ENCODE peak calls at places on chromosome 19, in seven cellular contexts. One of them, this sample, is unnamed.

GRCh38 chr19:58361900-58362271 is 665 bp downstream of the ZNF497 start:
- DNase-seq in SK-N-SH: peak; percentile 83
- DNase-seq in left ventricle myocardium inferior: peak; percentile 45
- DNase-seq in neural progenitor cell: no peak
- DNase-seq in HCT116: peak; percentile 46
- DNase-seq in brain microvascular endothelial cell: no peak
- DNase-seq in pancreas: peak; percentile 48
- DNase-seq in this sample: no peak

GRCh38 chr19:1074512-1075283 is 7.7 kb downstream of the ARHGAP45 start:
- DNase-seq in SK-N-SH: peak; percentile 100
- DNase-seq in left ventricle myocardium inferior: peak; percentile 86
- DNase-seq in neural progenitor cell: no peak
- DNase-seq in HCT116: no peak
- DNase-seq in brain microvascular endothelial cell: no peak
- DNase-seq in pancreas: peak; percentile 78
- DNase-seq in this sample: peak; percentile 78

GRCh38 chr19:51689751-51690358 is 3.3 kb upstream of the SPACA6 start:
- DNase-seq in SK-N-SH: peak; percentile 77
- DNase-seq in left ventricle myocardium inferior: peak; percentile 53
- DNase-seq in neural progenitor cell: peak; percentile 77
- DNase-seq in HCT116: no peak
- DNase-seq in brain microvascular endothelial cell: peak; percentile 24
- DNase-seq in pancreas: peak; percentile 60
- DNase-seq in this sample: no peak

GRCh38 chr19:50476224-50476942 is at the start of the genes EMC10 and GARIN5A:
- DNase-seq in SK-N-SH: peak; percentile 100
- DNase-seq in left ventricle myocardium inferior: peak; percentile 90
- DNase-seq in neural progenitor cell: peak; percentile 96
- DNase-seq in HCT116: peak; percentile 96
- DNase-seq in brain microvascular endothelial cell: peak; percentile 92
- DNase-seq in pancreas: peak; percentile 90
- DNase-seq in this sample: peak; percentile 90

GRCh38 chr19:40519352-40520322 is 52.8 kb downstream of the SPTBN4 start:
- DNase-seq in SK-N-SH: no peak
- DNase-seq in left ventricle myocardium inferior: no peak
- DNase-seq in neural progenitor cell: peak; percentile 74
- DNase-seq in HCT116: no peak
- DNase-seq in brain microvascular endothelial cell: peak; percentile 10
- DNase-seq in pancreas: no peak
- DNase-seq in this sample: no peak

GRCh38 chr19:49615861-49616260 is 24.1 kb downstream of the RRAS start:
- DNase-seq in SK-N-SH: no peak
- DNase-seq in left ventricle myocardium inferior: no peak
- DNase-seq in neural progenitor cell: no peak
- DNase-seq in HCT116: no peak
- DNase-seq in brain microvascular endothelial cell: no peak
- DNase-seq in pancreas: no peak
- DNase-seq in this sample: no peak

GRCh38 chr19:48654299-48655059 is 8.5 kb upstream of the CA11 start:
- DNase-seq in SK-N-SH: peak; percentile 74
- DNase-seq in left ventricle myocardium inferior: no peak
- DNase-seq in neural progenitor cell: no peak
- DNase-seq in HCT116: no peak
- DNase-seq in brain microvascular endothelial cell: no peak
- DNase-seq in pancreas: no peak
- DNase-seq in this sample: no peak

GRCh38 chr19:33461256-33462111 is 60.1 kb downstream of the PEPD start:
- DNase-seq in SK-N-SH: no peak
- DNase-seq in left ventricle myocardium inferior: no peak
- DNase-seq in neural progenitor cell: no peak
- DNase-seq in HCT116: no peak
- DNase-seq in brain microvascular endothelial cell: no peak
- DNase-seq in pancreas: no peak
- DNase-seq in this sample: peak; percentile 55

GRCh38 chr19:36392916-36393673 is 14.1 kb upstream of the ZFP14 start:
- DNase-seq in SK-N-SH: no peak
- DNase-seq in left ventricle myocardium inferior: no peak
- DNase-seq in neural progenitor cell: no peak
- DNase-seq in HCT116: no peak
- DNase-seq in brain microvascular endothelial cell: no peak
- DNase-seq in pancreas: no peak
- DNase-seq in this sample: no peak

GRCh38 chr19:56383826-56384605 is 9.3 kb downstream of the ZNF582 start:
- DNase-seq in SK-N-SH: no peak
- DNase-seq in left ventricle myocardium inferior: no peak
- DNase-seq in neural progenitor cell: no peak
- DNase-seq in HCT116: no peak
- DNase-seq in brain microvascular endothelial cell: peak; percentile 24
- DNase-seq in pancreas: no peak
- DNase-seq in this sample: no peak

GRCh38 chr19:33660426-33661160 is 38.8 kb downstream of the CHST8 start:
- DNase-seq in SK-N-SH: no peak
- DNase-seq in left ventricle myocardium inferior: no peak
- DNase-seq in neural progenitor cell: no peak
- DNase-seq in HCT116: no peak
- DNase-seq in brain microvascular endothelial cell: no peak
- DNase-seq in pancreas: no peak
- DNase-seq in this sample: no peak

GRCh38 chr19:7540761-7541480 is 5.4 kb downstream of the PNPLA6 start:
- DNase-seq in SK-N-SH: peak; percentile 73
- DNase-seq in left ventricle myocardium inferior: no peak
- DNase-seq in neural progenitor cell: peak; percentile 42
- DNase-seq in HCT116: peak; percentile 36
- DNase-seq in brain microvascular endothelial cell: no peak
- DNase-seq in pancreas: no peak
- DNase-seq in this sample: no peak

GRCh38 chr19:16293133-16294085 is 31.2 kb upstream of the KLF2 start:
- DNase-seq in SK-N-SH: no peak
- DNase-seq in left ventricle myocardium inferior: peak; percentile 67
- DNase-seq in neural progenitor cell: no peak
- DNase-seq in HCT116: no peak
- DNase-seq in brain microvascular endothelial cell: peak; percentile 96
- DNase-seq in pancreas: peak; percentile 44
- DNase-seq in this sample: peak; percentile 92

GRCh38 chr19:16897572-16898056 is 8.8 kb downstream of the F2RL3 start:
- DNase-seq in SK-N-SH: no peak
- DNase-seq in left ventricle myocardium inferior: no peak
- DNase-seq in neural progenitor cell: no peak
- DNase-seq in HCT116: no peak
- DNase-seq in brain microvascular endothelial cell: no peak
- DNase-seq in pancreas: no peak
- DNase-seq in this sample: peak; percentile 74

GRCh38 chr19:14096272-14096992 is 5.9 kb upstream of the SAMD1 start:
- DNase-seq in SK-N-SH: no peak
- DNase-seq in left ventricle myocardium inferior: no peak
- DNase-seq in neural progenitor cell: no peak
- DNase-seq in HCT116: no peak
- DNase-seq in brain microvascular endothelial cell: no peak
- DNase-seq in pancreas: no peak
- DNase-seq in this sample: no peak

DNA sequence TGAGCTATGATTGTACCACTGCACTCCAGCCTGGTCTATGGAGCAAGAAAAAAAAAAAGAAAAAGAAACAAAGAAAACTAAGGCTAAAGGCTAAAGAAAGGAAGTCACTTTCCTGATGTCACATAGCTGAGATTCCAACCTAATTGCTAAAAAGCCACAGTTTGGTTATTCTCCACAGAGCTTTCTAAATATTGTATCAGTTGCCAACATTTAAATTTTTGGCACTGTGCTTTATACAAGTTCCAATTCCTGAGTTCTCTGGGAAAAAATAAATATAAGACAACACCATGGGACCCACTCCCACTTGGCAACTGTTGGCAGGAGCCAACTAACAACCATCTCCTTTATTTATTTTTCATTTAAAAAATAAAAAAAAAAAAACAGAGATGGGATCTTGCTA is 11.2 kb upstream of the LYPD3 start:
- DNase-seq in SK-N-SH: no peak
- DNase-seq in left ventricle myocardium inferior: no peak
- DNase-seq in neural progenitor cell: no peak
- DNase-seq in HCT116: no peak
- DNase-seq in brain microvascular endothelial cell: no peak
- DNase-seq in pancreas: no peak
- DNase-seq in this sample: no peak
- TF ChIP-seq CTCF in SK-N-SH: no peak
- TF ChIP-seq CTCF in left ventricle myocardium inferior: no peak
- TF ChIP-seq CTCF in neural progenitor cell: no peak
- TF ChIP-seq CTCF in HCT116: no peak
- TF ChIP-seq CTCF in brain microvascular endothelial cell: no peak
- TF ChIP-seq CTCF in pancreas: no peak
- TF ChIP-seq CTCF in this sample: no peak

GRCh38 chr19:27759896-27760295 is 1453.1 kb downstream of the UQCRFS1 start:
- DNase-seq in SK-N-SH: no peak
- DNase-seq in left ventricle myocardium inferior: no peak
- DNase-seq in neural progenitor cell: no peak
- DNase-seq in HCT116: no peak
- DNase-seq in brain microvascular endothelial cell: no peak
- DNase-seq in pancreas: no peak
- DNase-seq in this sample: no peak
- H3K27ac ChIP-seq in SK-N-SH: no peak overlapping the region
- H3K27ac ChIP-seq in left ventricle myocardium inferior: no peak overlapping the region
- H3K27ac ChIP-seq in neural progenitor cell: no peak overlapping the region
- H3K27ac ChIP-seq in HCT116: no peak overlapping the region
- H3K27ac ChIP-seq in brain microvascular endothelial cell: no peak overlapping the region
- H3K27ac ChIP-seq in pancreas: no peak overlapping the region
- H3K27ac ChIP-seq in this sample: no peak overlapping the region

DNA sequence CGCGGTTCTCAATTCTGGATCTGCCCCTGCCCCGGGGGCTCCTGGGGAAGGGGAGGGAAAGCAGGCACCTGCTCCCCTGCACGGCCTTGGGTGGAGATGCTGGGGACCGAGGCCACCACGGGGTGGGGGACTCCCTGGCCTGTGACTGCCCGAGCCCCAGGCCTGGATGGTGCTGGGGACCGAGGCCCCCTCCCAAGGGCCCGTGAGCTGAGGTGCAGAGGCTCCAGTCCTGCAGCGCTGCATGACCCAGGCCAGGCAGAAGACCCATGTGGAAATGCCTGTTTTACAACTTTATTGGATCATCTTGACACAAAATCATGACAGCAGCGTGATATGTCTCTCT is 4.0 kb downstream of the IZUMO4 start:
- DNase-seq in SK-N-SH: no peak
- DNase-seq in left ventricle myocardium inferior: no peak
- DNase-seq in neural progenitor cell: no peak
- DNase-seq in HCT116: no peak
- DNase-seq in brain microvascular endothelial cell: no peak
- DNase-seq in pancreas: no peak
- DNase-seq in this sample: no peak
- H3K36me3 ChIP-seq in SK-N-SH: peaks cover 16% of the 10 kb centered on the region
- H3K36me3 ChIP-seq in left ventricle myocardium inferior: peaks cover 51% of the 10 kb centered on the region
- H3K36me3 ChIP-seq in neural progenitor cell: no peaks in the 10 kb centered on the region
- H3K36me3 ChIP-seq in HCT116: peaks cover 18% of the 10 kb centered on the region
- H3K36me3 ChIP-seq in brain microvascular endothelial cell: peaks cover 43% of the 10 kb centered on the region
- H3K36me3 ChIP-seq in pancreas: peaks cover 2% of the 10 kb centered on the region
- H3K36me3 ChIP-seq in this sample: peaks cover 60% of the 10 kb centered on the region

GRCh38 chr19:39407394-39407643 is 672 bp downstream of the ZFP36 start:
- DNase-seq in SK-N-SH: no peak
- DNase-seq in left ventricle myocardium inferior: no peak
- DNase-seq in neural progenitor cell: no peak
- DNase-seq in HCT116: no peak
- DNase-seq in brain microvascular endothelial cell: no peak
- DNase-seq in pancreas: no peak
- DNase-seq in this sample: no peak

GRCh38 chr19:39405930-39406655 is 554 bp upstream of the ZFP36 start:
- DNase-seq in SK-N-SH: no peak
- DNase-seq in left ventricle myocardium inferior: no peak
- DNase-seq in neural progenitor cell: no peak
- DNase-seq in HCT116: no peak
- DNase-seq in brain microvascular endothelial cell: no peak
- DNase-seq in pancreas: no peak
- DNase-seq in this sample: no peak

GRCh38 chr19:39405261-39405912 is 1.3 kb upstream of the ZFP36 start:
- DNase-seq in SK-N-SH: no peak
- DNase-seq in left ventricle myocardium inferior: no peak
- DNase-seq in neural progenitor cell: no peak
- DNase-seq in HCT116: no peak
- DNase-seq in brain microvascular endothelial cell: no peak
- DNase-seq in pancreas: no peak
- DNase-seq in this sample: no peak

GRCh38 chr19:39407644-39408391 is 1.2 kb downstream of the ZFP36 start:
- DNase-seq in SK-N-SH: no peak
- DNase-seq in left ventricle myocardium inferior: peak; percentile 56
- DNase-seq in neural progenitor cell: peak; percentile 13
- DNase-seq in HCT116: no peak
- DNase-seq in brain microvascular endothelial cell: no peak
- DNase-seq in pancreas: peak; percentile 63
- DNase-seq in this sample: no peak

GRCh38 chr19:39406656-39407393 is at the start of gene ZFP36:
- DNase-seq in SK-N-SH: peak; percentile 94
- DNase-seq in left ventricle myocardium inferior: peak; percentile 91
- DNase-seq in neural progenitor cell: peak; percentile 89
- DNase-seq in HCT116: peak; percentile 68
- DNase-seq in brain microvascular endothelial cell: peak; percentile 80
- DNase-seq in pancreas: peak; percentile 86
- DNase-seq in this sample: peak; percentile 96
- TF ChIP-seq CTCF in SK-N-SH: peak; percentile 14
- TF ChIP-seq CTCF in left ventricle myocardium inferior: no peak
- TF ChIP-seq CTCF in neural progenitor cell: no peak
- TF ChIP-seq CTCF in HCT116: no peak
- TF ChIP-seq CTCF in brain microvascular endothelial cell: no peak
- TF ChIP-seq CTCF in pancreas: no peak
- TF ChIP-seq CTCF in this sample: no peak

GRCh38 chr19:47399198-47399597 is 20.1 kb downstream of the MEIS3 start:
- DNase-seq in SK-N-SH: no peak
- DNase-seq in left ventricle myocardium inferior: no peak
- DNase-seq in neural progenitor cell: no peak
- DNase-seq in HCT116: no peak
- DNase-seq in brain microvascular endothelial cell: no peak
- DNase-seq in pancreas: no peak
- DNase-seq in this sample: no peak

GRCh38 chr19:47402504-47402903 is 16.8 kb downstream of the MEIS3 start:
- DNase-seq in SK-N-SH: no peak
- DNase-seq in left ventricle myocardium inferior: no peak
- DNase-seq in neural progenitor cell: no peak
- DNase-seq in HCT116: no peak
- DNase-seq in brain microvascular endothelial cell: no peak
- DNase-seq in pancreas: no peak
- DNase-seq in this sample: no peak

GRCh38 chr19:47404334-47405196 is 14.8 kb downstream of the MEIS3 start:
- DNase-seq in SK-N-SH: no peak
- DNase-seq in left ventricle myocardium inferior: no peak
- DNase-seq in neural progenitor cell: no peak
- DNase-seq in HCT116: no peak
- DNase-seq in brain microvascular endothelial cell: no peak
- DNase-seq in pancreas: no peak
- DNase-seq in this sample: no peak

GRCh38 chr19:47398707-47399106 is 20.6 kb downstream of the MEIS3 start:
- DNase-seq in SK-N-SH: no peak
- DNase-seq in left ventricle myocardium inferior: no peak
- DNase-seq in neural progenitor cell: no peak
- DNase-seq in HCT116: no peak
- DNase-seq in brain microvascular endothelial cell: no peak
- DNase-seq in pancreas: no peak
- DNase-seq in this sample: no peak
- H3K27ac ChIP-seq in SK-N-SH: no peak overlapping the region
- H3K27ac ChIP-seq in left ventricle myocardium inferior: no peak overlapping the region
- H3K27ac ChIP-seq in neural progenitor cell: no peak overlapping the region
- H3K27ac ChIP-seq in HCT116: no peak overlapping the region
- H3K27ac ChIP-seq in brain microvascular endothelial cell: no peak overlapping the region
- H3K27ac ChIP-seq in pancreas: no peak overlapping the region
- H3K27ac ChIP-seq in this sample: no peak overlapping the region